ENCODE peak calls at places on chromosomes 13 and 19, in six cellular contexts. V is K562, X is H1, Q is GM12892, R is HepG2, C is GM12878. H is an unnamed sample.

GRCh38 chr13:98480915-98481510 is 95.9 kb downstream of the STK24 start:
- DNase-seq in V (peak; percentile 75), X (no peak), Q (no peak), R (no peak), C (no peak), H (peak; percentile 41)

GRCh38 chr13:110555601-110556223 is 5.8 kb downstream of the RAB20 start:
- DNase-seq in V (no peak), X (no peak), Q (no peak), R (peak; percentile 84), C (no peak), H (no peak)

GRCh38 chr13:105365831-105366230 is 1169.6 kb downstream of the EFNB2 start:
- DNase-seq in V (no peak), X (no peak), Q (no peak), R (no peak), C (no peak), H (no peak)

GRCh38 chr19:44745386-44745831 is 3.1 kb upstream of the BCL3 start:
- DNase-seq in V (no peak), X (no peak), Q (no peak), R (no peak), C (no peak), H (no peak)

GRCh38 chr19:48991823-48992570 is 1.1 kb downstream of the GYS1 start:
- DNase-seq in V (peak; percentile 56), X (no peak), Q (no peak), R (no peak), C (no peak), H (peak; percentile 47)

GRCh38 chr19:17766543-17767131 is 15.4 kb downstream of the FCHO1 start:
- DNase-seq in V (no peak), X (peak; percentile 82), Q (no peak), R (peak; percentile 89), C (no peak), H (no peak)

GRCh38 chr19:44756089-44756562 is 7.6 kb downstream of the BCL3 start:
- DNase-seq in V (no peak), X (no peak), Q (no peak), R (no peak), C (no peak), H (no peak)

GRCh38 chr19:12156254-12157058 is at the start of gene ZNF625:
- DNase-seq in V (no peak), X (peak; percentile 85), Q (peak; percentile 60), R (peak; percentile 90), C (peak; percentile 39), H (peak; percentile 72)

GRCh38 chr13:46119883-46120614 is 15.2 kb upstream of the CPB2 start:
- DNase-seq in V (peak; percentile 73), X (no peak), Q (no peak), R (no peak), C (no peak), H (no peak)

GRCh38 chr19:42306646-42307045 is 4.2 kb upstream of the PAFAH1B3 start:
- DNase-seq in V (peak; percentile 51), X (no peak), Q (no peak), R (no peak), C (no peak), H (no peak)

GRCh38 chr13:69264362-69265334 is 843.0 kb upstream of the ATXN8OS start:
- DNase-seq in V (peak; percentile 5), X (no peak), Q (no peak), R (no peak), C (no peak), H (no peak)

GRCh38 chr13:30338952-30339351 is 31.6 kb upstream of the KATNAL1 start:
- DNase-seq in V (no peak), X (no peak), Q (no peak), R (no peak), C (no peak), H (no peak)

GRCh38 chr13:95437561-95437960 is 115.0 kb upstream of the CLDN10 start:
- DNase-seq in V (peak; percentile 31), X (no peak), Q (no peak), R (no peak), C (no peak), H (no peak)

GRCh38 chr13:59103004-59103768 is 1060.5 kb downstream of the DIAPH3 start:
- DNase-seq in V (no peak), X (no peak), Q (no peak), R (no peak), C (no peak), H (no peak)

GRCh38 chr13:106212436-106213010 is 322.9 kb downstream of the EFNB2 start:
- DNase-seq in V (no peak), X (no peak), Q (no peak), R (no peak), C (no peak), H (no peak)

GRCh38 chr19:55542292-55542855 is 3.0 kb downstream of the SBK3 start:
- DNase-seq in V (no peak), X (no peak), Q (no peak), R (no peak), C (no peak), H (no peak)

GRCh38 chr19:39327318-39327717 is 6.7 kb upstream of the LRFN1 start:
- DNase-seq in V (no peak), X (no peak), Q (no peak), R (no peak), C (no peak), H (no peak)

GRCh38 chr13:79861731-79862130 is 380.8 kb downstream of the NDFIP2 start:
- DNase-seq in V (no peak), X (no peak), Q (no peak), R (no peak), C (no peak), H (no peak)

GRCh38 chr13:112867301-112867711 is 101.7 kb upstream of the MCF2L start:
- DNase-seq in V (no peak), X (no peak), Q (no peak), R (no peak), C (no peak), H (no peak)

GRCh38 chr19:57348136-57348535 is 2.9 kb upstream of the ZNF304 start:
- DNase-seq in V (no peak), X (no peak), Q (no peak), R (no peak), C (no peak), H (no peak)

GRCh38 chr19:13099073-13099999 is 3.3 kb downstream of the LYL1 start:
- DNase-seq in V (peak; percentile 68), X (no peak), Q (peak; percentile 71), R (no peak), C (no peak), H (peak; percentile 71)

GRCh38 chr19:15300533-15301194 is 31.7 kb downstream of the BRD4 start:
- DNase-seq in V (no peak), X (no peak), Q (no peak), R (no peak), C (no peak), H (no peak)

GRCh38 chr13:31914843-31915242 is 116.7 kb upstream of the FRY start:
- DNase-seq in V (no peak), X (no peak), Q (no peak), R (no peak), C (no peak), H (no peak)

GRCh38 chr19:47598407-47599349 is 10.3 kb upstream of the BICRA start:
- DNase-seq in V (no peak), X (peak; percentile 86), Q (no peak), R (peak; percentile 33), C (no peak), H (no peak)

GRCh38 chr19:4811328-4812131 is 20.0 kb downstream of the TICAM1 start:
- DNase-seq in V (peak; percentile 75), X (no peak), Q (peak; percentile 84), R (peak; percentile 63), C (no peak), H (peak; percentile 70)

GRCh38 chr19:35484637-35485036 is 5.6 kb downstream of the KRTDAP start:
- DNase-seq in V (no peak), X (no peak), Q (peak; percentile 58), R (no peak), C (peak; percentile 85), H (peak; percentile 53)

GRCh38 chr13:34044660-34045080 is 226.7 kb downstream of the RFC3 start:
- DNase-seq in V (no peak), X (no peak), Q (no peak), R (no peak), C (no peak), H (no peak)

GRCh38 chr19:50833802-50834167 is 411 bp upstream of the KLK15 start:
- DNase-seq in V (no peak), X (no peak), Q (no peak), R (no peak), C (no peak), H (no peak)
- TF ChIP-seq TAF1 in V (no peak), X (no peak), Q (no peak), R (no peak), C (no peak), H (no peak)

GRCh38 chr19:40747536-40747935 is 2.7 kb downstream of the ACTMAP start:
- DNase-seq in V (no peak), X (no peak), Q (no peak), R (no peak), C (no peak), H (no peak)

GRCh38 chr19:40754611-40755247 is 3.7 kb downstream of the SNRPA start:
- DNase-seq in V (no peak), X (no peak), Q (no peak), R (peak; percentile 62), C (no peak), H (no peak)

GRCh38 chr19:40750285-40751064 is at the start of gene ACTMAP:
- DNase-seq in V (peak; percentile 99), X (peak; percentile 99), Q (peak; percentile 93), R (peak; percentile 99), C (peak; percentile 99), H (peak; percentile 90)

GRCh38 chr19:40750035-40750284 is 317 bp downstream of the ACTMAP start:
- DNase-seq in V (no peak), X (no peak), Q (no peak), R (no peak), C (no peak), H (no peak)

GRCh38 chr19:40751065-40751923 is at the start of gene SNRPA:
- DNase-seq in V (peak; percentile 95), X (peak; percentile 93), Q (peak; percentile 79), R (peak; percentile 97), C (peak; percentile 92), H (peak; percentile 81)
- TF ChIP-seq POLR2A in V (peak; percentile 93), X (peak; percentile 97), Q (peak; percentile 83), R (peak; percentile 71), C (peak; percentile 76), H (peak; percentile 73)

DNA sequence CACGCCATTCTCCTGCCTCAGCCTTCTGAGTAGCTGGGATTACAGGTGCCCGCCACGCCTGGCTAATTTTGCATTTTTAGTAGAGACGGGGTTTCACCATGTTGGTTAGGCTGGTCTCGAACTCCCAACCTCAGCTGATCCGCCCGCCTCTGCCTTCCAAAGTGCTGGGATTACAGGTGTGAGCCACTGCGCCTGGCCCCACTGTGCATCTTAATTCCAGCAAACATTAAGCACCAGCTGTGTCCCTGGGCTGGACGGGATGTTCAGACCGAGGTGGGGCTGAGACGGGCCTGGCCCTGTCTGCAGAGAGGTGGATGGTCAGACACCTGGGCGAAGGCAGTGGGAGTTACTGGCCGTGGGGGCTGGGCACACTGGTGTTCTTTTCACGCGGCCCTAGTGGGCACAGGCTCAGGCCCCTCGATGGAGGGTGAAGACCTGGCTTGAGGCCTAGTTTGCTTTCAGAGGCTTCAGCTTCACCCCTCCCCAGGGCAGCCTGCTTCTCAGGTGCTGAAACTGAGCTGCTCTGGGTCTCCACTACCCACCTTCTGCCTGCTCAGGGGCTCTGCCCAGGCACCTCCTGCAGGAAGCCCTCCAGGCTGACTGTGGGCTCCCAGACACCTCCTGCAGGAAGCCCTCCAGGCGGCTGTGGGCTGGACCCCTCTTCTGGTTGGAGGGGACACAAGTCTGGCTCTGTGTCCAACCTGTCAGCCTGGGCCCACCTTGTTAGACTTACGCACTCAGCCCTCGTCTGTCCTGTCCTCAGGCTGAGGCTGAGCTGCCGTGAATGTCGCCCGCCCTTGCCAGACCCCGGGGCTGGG is 21.0 kb downstream of the PALM start:
- DNase-seq in V (no peak), X (no peak), Q (no peak), R (no peak), C (no peak), H (no peak)
- TF ChIP-seq TAF1 in V (no peak), X (no peak), Q (no peak), R (no peak), C (no peak), H (no peak)

GRCh38 chr19:52936151-52936957 is 13.1 kb upstream of the ZNF888 start:
- DNase-seq in V (peak; percentile 77), X (no peak), Q (no peak), R (peak; percentile 35), C (peak; percentile 36), H (no peak)
- TF ChIP-seq POLR2A in V (no peak), X (no peak), Q (no peak), R (no peak), C (no peak), H (no peak)